ENCODE peak calls at places on chromosomes 12 and 14, in eight cellular contexts. One of them, this sample, is unnamed.

GRCh38 chr14:71372411-71372838 is 465.2 kb downstream of the PCNX1 start:
- DNase-seq in mesenchymal stem cell: peak
- DNase-seq in foreskin fibroblast: peak
- DNase-seq in Caco-2: peak
- DNase-seq in heart left ventricle: no peak
- DNase-seq in endodermal cell: no peak
- DNase-seq in AG09309: peak
- DNase-seq in neural progenitor cell: no peak
- DNase-seq in this sample: no peak

GRCh38 chr14:22152161-22152870 is 436.7 kb downstream of the DAD1 start:
- DNase-seq in AG09309: no peak
- DNase-seq in Caco-2: no peak
- DNase-seq in heart left ventricle: no peak
- DNase-seq in foreskin fibroblast: no peak
- DNase-seq in endodermal cell: no peak
- DNase-seq in neural progenitor cell: no peak
- DNase-seq in mesenchymal stem cell: no peak
- DNase-seq in this sample: no peak

GRCh38 chr12:30806989-30807694 is 52.4 kb upstream of the CAPRIN2 start:
- DNase-seq in endodermal cell: peak
- DNase-seq in Caco-2: peak
- DNase-seq in neural progenitor cell: peak
- DNase-seq in foreskin fibroblast: peak
- DNase-seq in AG09309: no peak
- DNase-seq in mesenchymal stem cell: peak
- DNase-seq in heart left ventricle: no peak
- DNase-seq in this sample: peak

GRCh38 chr12:120261951-120262851 is 3.3 kb downstream of the PXN start:
- DNase-seq in foreskin fibroblast: peak
- DNase-seq in endodermal cell: peak
- DNase-seq in AG09309: no peak
- DNase-seq in neural progenitor cell: no peak
- DNase-seq in mesenchymal stem cell: no peak
- DNase-seq in Caco-2: no peak
- DNase-seq in heart left ventricle: no peak
- DNase-seq in this sample: peak

GRCh38 chr12:5032821-5033220 is 10.9 kb upstream of the KCNA5 start:
- DNase-seq in mesenchymal stem cell: no peak
- DNase-seq in foreskin fibroblast: no peak
- DNase-seq in neural progenitor cell: no peak
- DNase-seq in endodermal cell: no peak
- DNase-seq in Caco-2: no peak
- DNase-seq in AG09309: no peak
- DNase-seq in heart left ventricle: no peak
- DNase-seq in this sample: no peak

GRCh38 chr14:91317381-91318313 is 73.1 kb upstream of the GPR68 start:
- DNase-seq in mesenchymal stem cell: no peak
- DNase-seq in neural progenitor cell: no peak
- DNase-seq in endodermal cell: no peak
- DNase-seq in foreskin fibroblast: no peak
- DNase-seq in AG09309: no peak
- DNase-seq in Caco-2: no peak
- DNase-seq in heart left ventricle: peak
- DNase-seq in this sample: peak

GRCh38 chr12:112537710-112538396 is 119.1 kb downstream of the PTPN11 start:
- DNase-seq in foreskin fibroblast: peak
- DNase-seq in AG09309: no peak
- DNase-seq in mesenchymal stem cell: peak
- DNase-seq in endodermal cell: peak
- DNase-seq in heart left ventricle: no peak
- DNase-seq in Caco-2: peak
- DNase-seq in neural progenitor cell: peak
- DNase-seq in this sample: peak

GRCh38 chr12:22453511-22453910 is 90.8 kb downstream of the C2CD5 start:
- DNase-seq in endodermal cell: no peak
- DNase-seq in foreskin fibroblast: no peak
- DNase-seq in Caco-2: no peak
- DNase-seq in neural progenitor cell: no peak
- DNase-seq in AG09309: no peak
- DNase-seq in heart left ventricle: no peak
- DNase-seq in mesenchymal stem cell: no peak
- DNase-seq in this sample: no peak

GRCh38 chr14:100862277-100862676 is 36.4 kb downstream of the MEG3 start:
- DNase-seq in neural progenitor cell: no peak
- DNase-seq in mesenchymal stem cell: no peak
- DNase-seq in endodermal cell: no peak
- DNase-seq in heart left ventricle: peak
- DNase-seq in Caco-2: no peak
- DNase-seq in AG09309: no peak
- DNase-seq in foreskin fibroblast: peak
- DNase-seq in this sample: no peak

GRCh38 chr12:111196532-111196931 is 172.4 kb downstream of the PHETA1 start:
- DNase-seq in AG09309: no peak
- DNase-seq in Caco-2: no peak
- DNase-seq in heart left ventricle: no peak
- DNase-seq in endodermal cell: no peak
- DNase-seq in foreskin fibroblast: no peak
- DNase-seq in neural progenitor cell: no peak
- DNase-seq in mesenchymal stem cell: no peak
- DNase-seq in this sample: no peak

DNA sequence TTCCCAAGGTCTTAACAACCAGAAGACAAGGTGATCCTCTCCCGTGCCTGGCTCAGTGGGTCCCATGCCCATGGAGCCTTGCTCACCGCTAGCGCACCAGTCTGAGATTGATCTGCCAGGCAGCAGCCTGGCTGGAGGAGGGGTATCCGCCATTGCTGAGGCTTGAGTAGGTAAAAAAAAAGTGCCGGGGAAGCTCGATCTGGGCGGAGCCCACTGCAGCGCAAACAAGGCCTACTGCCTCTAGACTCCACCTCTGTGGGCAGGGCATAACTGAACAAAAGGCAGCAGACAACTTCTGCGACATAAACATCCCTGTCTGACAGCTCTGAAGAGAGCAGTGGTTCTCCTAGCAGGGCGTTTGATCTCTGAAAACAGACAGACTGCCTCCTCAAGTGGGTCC is 104.0 kb downstream of the C14orf39 start:
- DNase-seq in heart left ventricle: no peak
- DNase-seq in endodermal cell: peak
- DNase-seq in neural progenitor cell: no peak
- DNase-seq in AG09309: no peak
- DNase-seq in Caco-2: peak
- DNase-seq in mesenchymal stem cell: no peak
- DNase-seq in foreskin fibroblast: no peak
- DNase-seq in this sample: no peak
- H3K4me3 ChIP-seq in heart left ventricle: no peak
- H3K4me3 ChIP-seq in endodermal cell: no peak
- H3K4me3 ChIP-seq in neural progenitor cell: no peak
- H3K4me3 ChIP-seq in AG09309: no peak
- H3K4me3 ChIP-seq in Caco-2: peak
- H3K4me3 ChIP-seq in mesenchymal stem cell: no peak
- H3K4me3 ChIP-seq in foreskin fibroblast: no peak
- H3K4me3 ChIP-seq in this sample: no peak

DNA sequence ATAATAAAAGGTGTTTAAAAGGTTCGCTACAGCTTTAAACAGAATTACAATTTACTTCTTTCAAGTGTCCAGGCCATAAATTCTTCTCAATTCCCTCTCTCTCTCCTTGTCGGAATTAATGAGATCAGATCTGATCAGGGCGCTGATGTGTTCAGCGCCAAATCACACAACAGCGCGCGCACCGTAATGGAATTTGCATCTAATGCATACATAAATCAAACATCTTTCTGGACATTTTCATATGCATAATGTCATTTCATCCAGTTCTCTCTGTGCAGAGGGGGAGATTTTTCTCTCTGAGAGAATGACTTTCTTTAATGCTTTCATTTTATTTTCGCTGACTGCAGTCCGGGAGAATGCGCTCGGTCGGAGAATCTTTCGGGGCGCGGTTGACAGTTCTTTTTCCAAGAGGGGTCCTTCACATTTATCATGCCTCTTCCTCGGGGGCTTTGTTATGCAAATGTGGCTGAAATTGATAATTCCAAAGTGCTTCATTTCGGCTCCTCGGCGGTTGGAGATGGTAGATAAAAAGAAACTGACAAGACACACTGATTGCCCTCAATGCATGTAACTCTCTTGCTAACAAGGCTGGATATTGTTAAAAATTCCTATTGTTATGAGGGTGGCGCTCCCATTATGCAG is 615.9 kb downstream of the VRK1 start:
- DNase-seq in Caco-2: no peak
- DNase-seq in AG09309: no peak
- DNase-seq in endodermal cell: peak
- DNase-seq in heart left ventricle: no peak
- DNase-seq in neural progenitor cell: peak
- DNase-seq in mesenchymal stem cell: no peak
- DNase-seq in foreskin fibroblast: no peak
- DNase-seq in this sample: no peak
- H3K4me3 ChIP-seq in Caco-2: no peak
- H3K4me3 ChIP-seq in AG09309: no peak
- H3K4me3 ChIP-seq in endodermal cell: peak
- H3K4me3 ChIP-seq in heart left ventricle: peak
- H3K4me3 ChIP-seq in neural progenitor cell: peak
- H3K4me3 ChIP-seq in mesenchymal stem cell: no peak
- H3K4me3 ChIP-seq in foreskin fibroblast: no peak
- H3K4me3 ChIP-seq in this sample: no peak

GRCh38 chr14:81452766-81453165 is 52.6 kb upstream of the STON2 start:
- DNase-seq in endodermal cell: no peak
- DNase-seq in neural progenitor cell: no peak
- DNase-seq in Caco-2: no peak
- DNase-seq in foreskin fibroblast: no peak
- DNase-seq in mesenchymal stem cell: no peak
- DNase-seq in heart left ventricle: no peak
- DNase-seq in AG09309: no peak
- DNase-seq in this sample: no peak
- H3K4me3 ChIP-seq in endodermal cell: no peak
- H3K4me3 ChIP-seq in neural progenitor cell: no peak
- H3K4me3 ChIP-seq in Caco-2: no peak
- H3K4me3 ChIP-seq in foreskin fibroblast: no peak
- H3K4me3 ChIP-seq in mesenchymal stem cell: no peak
- H3K4me3 ChIP-seq in heart left ventricle: no peak
- H3K4me3 ChIP-seq in AG09309: no peak
- H3K4me3 ChIP-seq in this sample: peak

DNA sequence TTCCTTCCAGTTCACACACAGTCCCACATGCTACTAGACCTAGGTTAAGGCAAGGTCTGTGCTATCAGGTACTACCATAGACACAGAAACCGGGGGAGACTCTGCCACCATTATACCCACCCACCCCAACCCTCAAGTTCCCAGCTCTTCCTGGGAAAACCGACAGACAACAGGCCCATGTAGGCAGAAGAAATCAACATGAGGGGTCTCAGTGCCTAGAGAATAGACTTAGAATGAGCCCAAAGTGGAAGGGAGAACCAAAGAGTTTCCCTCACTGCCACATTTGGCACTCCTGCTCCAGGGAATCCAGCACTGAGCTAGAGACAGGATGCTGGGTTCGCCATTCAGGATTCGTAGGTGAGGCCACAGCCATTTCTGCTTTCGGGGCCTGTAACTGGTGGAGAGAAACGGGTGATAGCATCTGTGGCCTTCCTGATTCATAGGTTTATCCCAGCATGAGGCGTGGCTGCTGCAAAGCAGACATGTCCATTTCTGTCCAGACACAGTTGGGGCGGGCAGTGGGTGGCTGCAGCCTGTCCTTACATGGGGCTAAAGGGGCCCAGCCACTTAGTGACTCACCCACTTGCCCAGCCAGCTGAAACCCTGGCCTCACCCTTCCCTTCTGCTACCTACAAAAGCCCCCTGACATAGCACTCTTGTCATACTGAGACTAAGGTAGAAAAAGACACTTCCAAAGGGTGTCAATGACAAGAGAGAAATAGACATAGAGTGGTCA is 69.4 kb downstream of the IRF2BPL start:
- DNase-seq in foreskin fibroblast: peak
- DNase-seq in mesenchymal stem cell: peak
- DNase-seq in heart left ventricle: peak
- DNase-seq in endodermal cell: no peak
- DNase-seq in neural progenitor cell: no peak
- DNase-seq in AG09309: no peak
- DNase-seq in Caco-2: no peak
- DNase-seq in this sample: no peak
- H3K4me3 ChIP-seq in foreskin fibroblast: no peak
- H3K4me3 ChIP-seq in mesenchymal stem cell: no peak
- H3K4me3 ChIP-seq in heart left ventricle: peak
- H3K4me3 ChIP-seq in endodermal cell: no peak
- H3K4me3 ChIP-seq in neural progenitor cell: no peak
- H3K4me3 ChIP-seq in AG09309: no peak
- H3K4me3 ChIP-seq in Caco-2: no peak
- H3K4me3 ChIP-seq in this sample: no peak

GRCh38 chr14:69574954-69575295 is 254 bp upstream of the CCDC177 start:
- DNase-seq in foreskin fibroblast: no peak
- DNase-seq in endodermal cell: no peak
- DNase-seq in heart left ventricle: no peak
- DNase-seq in Caco-2: no peak
- DNase-seq in AG09309: no peak
- DNase-seq in neural progenitor cell: no peak
- DNase-seq in mesenchymal stem cell: no peak
- DNase-seq in this sample: no peak

GRCh38 chr14:69574266-69574953 is at the start of gene CCDC177:
- DNase-seq in foreskin fibroblast: peak
- DNase-seq in Caco-2: peak
- DNase-seq in heart left ventricle: peak
- DNase-seq in neural progenitor cell: peak
- DNase-seq in mesenchymal stem cell: peak
- DNase-seq in endodermal cell: peak
- DNase-seq in AG09309: no peak
- DNase-seq in this sample: peak

GRCh38 chr14:69572634-69573135 is 2.0 kb downstream of the CCDC177 start:
- DNase-seq in neural progenitor cell: no peak
- DNase-seq in mesenchymal stem cell: no peak
- DNase-seq in heart left ventricle: no peak
- DNase-seq in endodermal cell: no peak
- DNase-seq in foreskin fibroblast: no peak
- DNase-seq in Caco-2: no peak
- DNase-seq in AG09309: no peak
- DNase-seq in this sample: no peak

GRCh38 chr14:69573205-69573840 is 1.3 kb downstream of the CCDC177 start:
- DNase-seq in neural progenitor cell: no peak
- DNase-seq in Caco-2: no peak
- DNase-seq in endodermal cell: no peak
- DNase-seq in foreskin fibroblast: peak
- DNase-seq in AG09309: no peak
- DNase-seq in mesenchymal stem cell: no peak
- DNase-seq in heart left ventricle: no peak
- DNase-seq in this sample: no peak

DNA sequence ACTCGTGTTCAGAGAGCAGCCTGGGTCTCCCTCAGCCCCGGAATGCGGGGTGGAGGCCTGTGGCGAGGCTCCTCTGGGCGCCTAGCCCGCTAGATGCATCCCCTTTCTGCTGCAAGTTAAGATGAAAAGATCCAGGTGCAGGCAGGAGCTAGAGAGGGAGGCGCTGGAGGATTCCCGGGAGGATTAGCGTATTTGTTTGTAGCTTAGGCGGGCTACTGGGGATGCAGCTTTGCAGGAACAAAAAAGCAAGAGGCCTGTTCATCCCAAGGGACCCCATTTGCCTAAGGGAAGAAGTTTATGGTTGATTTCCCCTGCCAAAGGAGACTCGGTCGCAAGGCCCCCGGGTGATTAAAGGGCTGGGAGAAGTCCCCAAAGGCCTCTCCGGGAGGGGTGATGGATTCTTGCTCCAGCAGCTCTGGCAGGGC is 818 bp downstream of the CCDC177 start:
- DNase-seq in heart left ventricle: no peak
- DNase-seq in endodermal cell: peak
- DNase-seq in neural progenitor cell: peak
- DNase-seq in AG09309: no peak
- DNase-seq in foreskin fibroblast: no peak
- DNase-seq in Caco-2: peak
- DNase-seq in mesenchymal stem cell: no peak
- DNase-seq in this sample: no peak
- H3K4me3 ChIP-seq in heart left ventricle: no peak
- H3K4me3 ChIP-seq in endodermal cell: peak
- H3K4me3 ChIP-seq in neural progenitor cell: peak
- H3K4me3 ChIP-seq in AG09309: no peak
- H3K4me3 ChIP-seq in foreskin fibroblast: no peak
- H3K4me3 ChIP-seq in Caco-2: peak
- H3K4me3 ChIP-seq in mesenchymal stem cell: no peak
- H3K4me3 ChIP-seq in this sample: no peak

This sample was measured in Jurkat, Clone E6-1.